ENCODE peak calls at places on chromosomes 12 and 14, in four cellular contexts. One of them, this sample, is unnamed.

GRCh38 chr14:20469890-20470858 is 968 bp downstream of the PNP start:
- DNase-seq in GM12878: no peak
- DNase-seq in K562: no peak
- DNase-seq in WTC11: no peak
- DNase-seq in this sample: peak; percentile 47

GRCh38 chr14:83702619-83703018 is 1827.3 kb upstream of the FLRT2 start:
- DNase-seq in GM12878: no peak
- DNase-seq in K562: no peak
- DNase-seq in WTC11: no peak
- DNase-seq in this sample: no peak

GRCh38 chr12:97017213-97017612 is 110.2 kb downstream of the NEDD1 start:
- DNase-seq in GM12878: no peak
- DNase-seq in K562: no peak
- DNase-seq in WTC11: no peak
- DNase-seq in this sample: no peak

GRCh38 chr12:7259060-7259459 is 44.8 kb upstream of the ACSM4 start:
- DNase-seq in GM12878: no peak
- DNase-seq in K562: no peak
- DNase-seq in WTC11: no peak
- DNase-seq in this sample: no peak

GRCh38 chr12:85322715-85323114 is 42.7 kb downstream of the ALX1 start:
- DNase-seq in GM12878: no peak
- DNase-seq in K562: no peak
- DNase-seq in WTC11: no peak
- DNase-seq in this sample: no peak

GRCh38 chr12:66600805-66601392 is 78.0 kb downstream of the GRIP1 start:
- DNase-seq in GM12878: no peak
- DNase-seq in K562: no peak
- DNase-seq in WTC11: no peak
- DNase-seq in this sample: no peak

GRCh38 chr12:110622582-110622981 is 8.7 kb downstream of the TCTN1 start:
- DNase-seq in GM12878: no peak
- DNase-seq in K562: no peak
- DNase-seq in WTC11: no peak
- DNase-seq in this sample: peak; percentile 16

GRCh38 chr14:80781968-80782367 is 159.6 kb downstream of the CEP128 start:
- DNase-seq in GM12878: no peak
- DNase-seq in K562: no peak
- DNase-seq in WTC11: no peak
- DNase-seq in this sample: no peak

GRCh38 chr12:112503521-112503920 is 84.8 kb downstream of the PTPN11 start:
- DNase-seq in GM12878: no peak
- DNase-seq in K562: no peak
- DNase-seq in WTC11: no peak
- DNase-seq in this sample: no peak

GRCh38 chr12:2691340-2692111 is 103.2 kb upstream of the FKBP4 start:
- DNase-seq in GM12878: peak; percentile 15
- DNase-seq in K562: peak; percentile 29
- DNase-seq in WTC11: peak; percentile 50
- DNase-seq in this sample: no peak

GRCh38 chr14:101527987-101528386 is 33.3 kb upstream of the DIO3 start:
- DNase-seq in GM12878: no peak
- DNase-seq in K562: no peak
- DNase-seq in WTC11: no peak
- DNase-seq in this sample: no peak

GRCh38 chr12:12661086-12661485 is 34.9 kb downstream of the GPR19 start:
- DNase-seq in GM12878: no peak
- DNase-seq in K562: no peak
- DNase-seq in WTC11: no peak
- DNase-seq in this sample: no peak

GRCh38 chr12:10143205-10143604 is 13.2 kb upstream of the CLEC7A start:
- DNase-seq in GM12878: no peak
- DNase-seq in K562: no peak
- DNase-seq in WTC11: no peak
- DNase-seq in this sample: no peak

GRCh38 chr12:133231001-133231400 is 4.7 kb downstream of the ANHX start:
- DNase-seq in GM12878: no peak
- DNase-seq in K562: no peak
- DNase-seq in WTC11: no peak
- DNase-seq in this sample: no peak

GRCh38 chr12:647713-648085 is 15.5 kb downstream of the NINJ2 start:
- DNase-seq in GM12878: no peak
- DNase-seq in K562: no peak
- DNase-seq in WTC11: no peak
- DNase-seq in this sample: no peak

GRCh38 chr12:93348568-93349435 is 28.9 kb upstream of the NUDT4 start:
- DNase-seq in GM12878: no peak
- DNase-seq in K562: no peak
- DNase-seq in WTC11: no peak
- DNase-seq in this sample: no peak

GRCh38 chr14:72476657-72477499 is 417.0 kb downstream of the DPF3 start:
- DNase-seq in GM12878: peak; percentile 100
- DNase-seq in K562: no peak
- DNase-seq in WTC11: no peak
- DNase-seq in this sample: no peak

GRCh38 chr14:74506408-74506807 is 12.8 kb downstream of the ISCA2 start:
- DNase-seq in GM12878: no peak
- DNase-seq in K562: no peak
- DNase-seq in WTC11: no peak
- DNase-seq in this sample: no peak

GRCh38 chr14:20841096-20841495 is 38.5 kb upstream of the RNASE1 start:
- DNase-seq in GM12878: no peak
- DNase-seq in K562: no peak
- DNase-seq in WTC11: no peak
- DNase-seq in this sample: no peak

GRCh38 chr12:132322206-132323132 is 6.9 kb downstream of the GALNT9 start:
- DNase-seq in GM12878: no peak
- DNase-seq in K562: no peak
- DNase-seq in WTC11: no peak
- DNase-seq in this sample: no peak

GRCh38 chr14:64704743-64705405 is 650 bp downstream of the PLEKHG3 start:
- DNase-seq in GM12878: no peak
- DNase-seq in K562: no peak
- DNase-seq in WTC11: no peak
- DNase-seq in this sample: no peak

GRCh38 chr14:52790011-52790755 is 1.2 kb downstream of the GNPNAT1 start:
- DNase-seq in GM12878: no peak
- DNase-seq in K562: no peak
- DNase-seq in WTC11: no peak
- DNase-seq in this sample: no peak

GRCh38 chr12:69648476-69648875 is 37.8 kb upstream of the LRRC10 start:
- DNase-seq in GM12878: no peak
- DNase-seq in K562: no peak
- DNase-seq in WTC11: no peak
- DNase-seq in this sample: peak; percentile 27

GRCh38 chr12:71973687-71974086 is 35.0 kb downstream of the TPH2 start:
- DNase-seq in GM12878: no peak
- DNase-seq in K562: no peak
- DNase-seq in WTC11: no peak
- DNase-seq in this sample: no peak

GRCh38 chr14:30251017-30251416 is 307.9 kb upstream of the G2E3 start:
- DNase-seq in GM12878: no peak
- DNase-seq in K562: no peak
- DNase-seq in WTC11: no peak
- DNase-seq in this sample: no peak

GRCh38 chr14:30252800-30253425 is 306.0 kb upstream of the G2E3 start:
- DNase-seq in GM12878: no peak
- DNase-seq in K562: no peak
- DNase-seq in WTC11: no peak
- DNase-seq in this sample: no peak

GRCh38 chr14:30256627-30257026 is 302.3 kb upstream of the G2E3 start:
- DNase-seq in GM12878: no peak
- DNase-seq in K562: no peak
- DNase-seq in WTC11: no peak
- DNase-seq in this sample: no peak

GRCh38 chr14:30251557-30252100 is 307.3 kb upstream of the G2E3 start:
- DNase-seq in GM12878: no peak
- DNase-seq in K562: no peak
- DNase-seq in WTC11: no peak
- DNase-seq in this sample: no peak

GRCh38 chr14:30252151-30252550 is 306.8 kb upstream of the G2E3 start:
- DNase-seq in GM12878: no peak
- DNase-seq in K562: no peak
- DNase-seq in WTC11: no peak
- DNase-seq in this sample: no peak
- TF ChIP-seq CREM in GM12878: no peak
- TF ChIP-seq CREM in K562: no peak
- TF ChIP-seq CREM in WTC11: no peak
- TF ChIP-seq CREM in this sample: no peak

DNA sequence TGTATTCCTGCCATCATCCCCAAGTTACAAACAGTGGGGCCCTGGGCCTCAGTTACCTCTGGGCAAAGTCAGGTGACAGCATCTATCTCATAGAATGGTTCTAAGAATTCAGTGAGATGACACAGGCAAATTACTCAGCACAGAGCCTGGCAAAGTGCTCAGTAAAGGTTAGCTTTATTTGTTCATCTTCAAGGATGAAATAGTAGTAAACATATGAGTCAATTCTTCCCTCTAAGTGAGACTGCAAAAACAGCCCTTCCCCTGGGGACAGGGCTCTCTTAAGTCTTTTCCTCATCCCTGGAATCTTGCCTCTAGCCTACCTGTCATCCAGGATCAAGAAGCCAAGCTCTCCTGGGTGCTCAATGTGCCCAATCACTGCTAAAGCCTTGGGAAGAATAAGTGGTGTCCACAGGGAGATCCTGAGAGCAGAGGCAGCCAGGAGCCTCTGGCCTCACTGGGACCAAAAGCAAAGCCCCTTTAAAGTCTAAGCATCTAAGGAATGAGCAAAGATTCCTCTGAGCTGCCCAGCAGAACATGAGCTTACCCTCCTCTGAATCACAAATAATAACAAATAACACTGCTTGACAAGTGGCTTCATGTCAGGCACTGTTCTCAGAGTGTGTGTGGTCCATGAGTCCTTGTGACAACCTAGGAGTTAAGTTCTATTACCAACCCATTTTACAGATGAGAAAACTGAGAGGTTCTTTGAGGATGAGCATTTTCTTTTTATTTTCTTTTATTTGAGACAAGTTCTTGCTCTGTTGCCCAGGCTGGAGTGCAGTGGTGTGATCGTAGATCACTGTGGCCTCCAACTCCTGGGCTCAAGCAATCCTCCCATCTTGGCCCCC is 12.1 kb downstream of the NUAK1 start:
- DNase-seq in GM12878: no peak
- DNase-seq in K562: no peak
- DNase-seq in WTC11: no peak
- DNase-seq in this sample: peak; percentile 37
- TF ChIP-seq CREM in GM12878: no peak
- TF ChIP-seq CREM in K562: no peak
- TF ChIP-seq CREM in WTC11: no peak
- TF ChIP-seq CREM in this sample: no peak

GRCh38 chr14:90850487-90850886 is 34.3 kb upstream of the TTC7B start:
- DNase-seq in GM12878: no peak
- DNase-seq in K562: no peak
- DNase-seq in WTC11: no peak
- DNase-seq in this sample: peak; percentile 30
- TF ChIP-seq CREM in GM12878: no peak
- TF ChIP-seq CREM in K562: no peak
- TF ChIP-seq CREM in WTC11: no peak
- TF ChIP-seq CREM in this sample: no peak

GRCh38 chr14:105176513-105176912 is 4.6 kb downstream of the NUDT14 start:
- DNase-seq in GM12878: no peak
- DNase-seq in K562: no peak
- DNase-seq in WTC11: no peak
- DNase-seq in this sample: no peak
- TF ChIP-seq CREM in GM12878: no peak
- TF ChIP-seq CREM in K562: no peak
- TF ChIP-seq CREM in WTC11: no peak
- TF ChIP-seq CREM in this sample: no peak

This sample was measured in HepG2.